ENCODE peak calls at places on chromosome 13, in ten cellular contexts. V, J, F, K, S, Q, T, B, D and M are unnamed samples.
A peak's percentile ranks its signal among the peaks of the same experiment; 100 is the strongest.

GRCh38 chr13:79307866-79308298 is 98.2 kb downstream of the RBM26 start:
- DNase-seq in J (no peak), D (no peak), Q (no peak), S (no peak), F (no peak), K (no peak), T (peak; percentile 1), V (no peak), B (peak; percentile 18), M (no peak)

GRCh38 chr13:112779856-112780604 is 90.2 kb downstream of the ATP11A start:
- DNase-seq in J (no peak), Q (no peak), B (no peak), D (no peak), S (no peak), F (no peak), V (no peak), T (no peak), K (no peak), M (no peak)

GRCh38 chr13:52127783-52128702 is 830 bp downstream of the NEK5 start:
- DNase-seq in T (peak; percentile 61), K (peak; percentile 58), B (peak; percentile 86), S (no peak), Q (peak; percentile 51), V (peak; percentile 58), J (no peak), D (peak; percentile 66), F (peak; percentile 73), M (peak; percentile 55)

GRCh38 chr13:72246396-72246795 is 379.4 kb upstream of the DACH1 start:
- DNase-seq in V (no peak), B (no peak), Q (no peak), S (no peak), K (no peak), J (no peak), T (no peak), F (no peak), D (no peak), M (no peak)

GRCh38 chr13:111908391-111908790 is 158.6 kb upstream of the SOX1 start:
- DNase-seq in V (no peak), Q (no peak), J (peak; percentile 71), T (no peak), B (no peak), K (no peak), D (no peak), F (no peak), S (peak; percentile 61), M (no peak)

GRCh38 chr13:24039621-24040475 is 120.7 kb upstream of the SPATA13 start:
- DNase-seq in D (no peak), K (no peak), B (no peak), S (no peak), F (no peak), Q (no peak), V (no peak), T (no peak), J (no peak), M (peak; percentile 6)

GRCh38 chr13:72774019-72774418 is 7.7 kb downstream of the DIS3 start:
- DNase-seq in S (no peak), J (no peak), T (no peak), B (no peak), F (no peak), Q (no peak), D (no peak), K (no peak), V (no peak), M (no peak)

GRCh38 chr13:35549481-35549880 is 73.0 kb upstream of the MAB21L1 start:
- DNase-seq in B (no peak), T (peak; percentile 27), K (no peak), F (no peak), J (no peak), S (no peak), Q (no peak), D (no peak), V (peak; percentile 25), M (no peak)

GRCh38 chr13:23866420-23867026 is 22.7 kb downstream of the MIPEP start:
- DNase-seq in V (no peak), T (peak; percentile 20), D (no peak), K (no peak), B (no peak), S (no peak), F (no peak), Q (no peak), J (no peak), M (no peak)

GRCh38 chr13:48263196-48263595 is 30.2 kb downstream of the ITM2B start:
- DNase-seq in V (no peak), Q (no peak), F (no peak), B (no peak), T (no peak), J (no peak), S (no peak), K (no peak), D (no peak), M (no peak)

GRCh38 chr13:41960195-41960699 is 662 bp downstream of the VWA8 start:
- DNase-seq in J (no peak), B (peak; percentile 35), D (peak; percentile 14), T (no peak), F (no peak), S (no peak), K (no peak), Q (no peak), V (peak; percentile 24), M (no peak)

GRCh38 chr13:37960427-37960826 is 90.9 kb upstream of the TRPC4 start:
- DNase-seq in K (no peak), T (no peak), Q (no peak), J (no peak), D (no peak), F (no peak), B (peak; percentile 48), V (no peak), S (no peak), M (no peak)

GRCh38 chr13:95477187-95477586 is 75.3 kb upstream of the CLDN10 start:
- DNase-seq in T (no peak), F (no peak), D (no peak), K (no peak), J (no peak), V (no peak), Q (no peak), B (no peak), S (no peak), M (no peak)

GRCh38 chr13:95481051-95481775 is 71.3 kb upstream of the CLDN10 start:
- DNase-seq in D (no peak), B (no peak), K (no peak), Q (no peak), F (no peak), T (no peak), J (no peak), S (no peak), V (no peak), M (no peak)

GRCh38 chr13:95480131-95480545 is 72.4 kb upstream of the CLDN10 start:
- DNase-seq in J (no peak), Q (no peak), B (no peak), D (peak; percentile 5), T (no peak), V (peak; percentile 21), F (peak; percentile 17), S (no peak), K (peak; percentile 58), M (no peak)

GRCh38 chr13:95484052-95484451 is 68.5 kb upstream of the CLDN10 start:
- DNase-seq in F (no peak), Q (no peak), D (no peak), T (no peak), B (no peak), K (no peak), S (no peak), J (no peak), V (no peak), M (no peak)

GRCh38 chr13:95479706-95480105 is 72.8 kb upstream of the CLDN10 start:
- DNase-seq in B (no peak), S (no peak), D (no peak), T (no peak), K (no peak), Q (no peak), F (no peak), V (no peak), J (no peak), M (no peak)
- TF ChIP-seq CTCF in B (no peak), S (no peak), D (no peak), T (no peak), K (no peak), Q (no peak), F (no peak), V (no peak), J (no peak), M (no peak)

DNA sequence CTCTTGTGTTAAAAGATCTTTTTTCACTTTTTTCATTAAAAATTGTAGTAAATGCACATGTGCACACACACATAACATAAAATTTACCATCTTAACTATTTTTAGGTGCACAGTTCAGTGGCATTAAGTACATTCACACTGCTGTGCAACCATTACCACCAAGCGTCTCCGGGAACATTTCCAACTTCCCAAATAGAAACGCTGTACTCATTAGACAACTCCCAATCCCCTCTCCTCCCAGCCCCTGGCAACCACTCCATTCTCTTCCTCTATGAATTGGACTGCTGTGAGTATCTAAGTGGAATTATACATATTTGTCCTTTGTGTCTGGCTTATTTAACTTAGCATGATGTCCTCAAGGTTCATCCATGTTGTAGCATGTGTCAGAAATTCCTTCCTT is 11.6 kb downstream of the GJB2 start:
- DNase-seq in Q (no peak), S (no peak), T (no peak), B (no peak), F (no peak), J (no peak), K (no peak), D (no peak), V (no peak), M (no peak)
- H3K4me1 ChIP-seq in Q (no peaks in the 10 kb centered on the region), S (no peaks in the 10 kb centered on the region), T (no peaks in the 10 kb centered on the region), B (no peaks in the 10 kb centered on the region), F (peaks cover 9% of the 10 kb centered on the region), J (peaks cover 11% of the 10 kb centered on the region), K (peaks cover 8% of the 10 kb centered on the region), D (peaks cover 7% of the 10 kb centered on the region), V (no peaks in the 10 kb centered on the region), M (peaks cover 5% of the 10 kb centered on the region)

DNA sequence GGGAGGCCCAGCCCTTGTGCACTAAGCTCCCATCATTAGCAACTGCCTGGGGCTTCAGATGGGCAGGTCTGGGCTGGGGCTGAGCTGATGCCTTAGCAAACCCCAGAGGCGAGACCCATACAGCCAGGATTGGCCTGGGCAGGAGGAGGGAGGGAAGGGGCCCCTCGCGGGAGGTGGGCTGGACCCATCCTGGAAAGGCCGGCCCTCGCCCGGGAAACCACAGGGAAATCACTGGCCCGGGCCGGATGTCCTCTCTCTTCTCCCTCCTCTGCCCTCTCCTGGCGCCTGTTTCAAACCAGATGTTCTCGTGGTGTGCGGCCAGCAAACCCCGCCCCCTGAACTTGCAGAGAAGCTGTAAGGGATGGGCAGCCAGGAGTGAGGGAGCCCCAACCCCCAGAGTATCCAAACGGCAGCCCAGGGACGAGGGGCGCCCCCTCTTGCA is 43.1 kb downstream of the TMEM255B start:
- DNase-seq in K (peak; percentile 38), T (peak; percentile 31), B (peak; percentile 84), V (peak; percentile 79), J (peak; percentile 85), D (peak; percentile 57), S (peak; percentile 74), F (peak; percentile 68), Q (no peak), M (peak; percentile 52)
- TF ChIP-seq CTCF in K (no peak), T (no peak), B (peak; percentile 25), V (peak; percentile 27), J (no peak), D (no peak), S (no peak), F (no peak), Q (no peak), M (no peak)

DNA sequence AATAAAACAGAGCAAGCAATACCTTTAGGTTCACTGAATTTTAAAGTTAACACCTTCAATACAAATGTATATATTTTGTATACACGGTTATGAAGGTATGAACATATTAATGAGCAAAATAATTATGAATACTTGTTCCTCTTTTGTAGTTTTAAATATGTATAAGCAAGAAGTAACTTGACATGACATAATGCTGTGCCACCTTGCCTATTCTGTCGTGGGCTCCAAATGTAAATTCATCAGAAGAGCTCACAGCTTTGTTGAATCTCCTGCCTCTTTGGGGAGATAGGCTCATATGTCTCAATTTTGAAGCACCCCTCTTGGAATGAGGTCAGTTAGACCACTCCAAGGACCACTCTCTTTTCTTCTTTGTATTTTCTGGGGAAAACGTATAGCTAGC is 59.3 kb downstream of the LRCH1 start:
- DNase-seq in K (no peak), F (no peak), T (no peak), S (no peak), D (no peak), B (no peak), Q (no peak), V (no peak), J (no peak), M (no peak)
- H3K4me1 ChIP-seq in K (peaks cover 42% of the 10 kb centered on the region), F (peaks cover 40% of the 10 kb centered on the region), T (peaks cover 63% of the 10 kb centered on the region), S (peaks cover 19% of the 10 kb centered on the region), D (peaks cover 49% of the 10 kb centered on the region), B (peaks cover 22% of the 10 kb centered on the region), Q (no peaks in the 10 kb centered on the region), V (peaks cover 31% of the 10 kb centered on the region), J (peaks cover 21% of the 10 kb centered on the region), M (peaks cover 12% of the 10 kb centered on the region)